ENCODE peak calls at places on chromosomes 13 and 19, in six cellular contexts. One of them, this sample, is unnamed.
A peak's percentile ranks its signal among the peaks of the same experiment; 100 is the strongest.

GRCh38 chr13:35512271-35512920 is 35.9 kb upstream of the MAB21L1 start:
- DNase-seq in SJCRH30: peak; percentile 14
- DNase-seq in cardiac muscle cell: peak; percentile 97
- DNase-seq in AG04449: peak; percentile 52
- DNase-seq in sigmoid colon: peak; percentile 68
- DNase-seq in gastrocnemius medialis: no peak
- DNase-seq in this sample: peak; percentile 94

GRCh38 chr13:99501135-99501951 is at the start of gene TM9SF2:
- DNase-seq in sigmoid colon: peak; percentile 98
- DNase-seq in gastrocnemius medialis: peak; percentile 94
- DNase-seq in cardiac muscle cell: peak; percentile 98
- DNase-seq in SJCRH30: peak; percentile 95
- DNase-seq in AG04449: peak; percentile 77
- DNase-seq in this sample: peak; percentile 91

GRCh38 chr13:113741101-113741731 is 17.8 kb upstream of the TMEM255B start:
- DNase-seq in SJCRH30: no peak
- DNase-seq in gastrocnemius medialis: no peak
- DNase-seq in AG04449: no peak
- DNase-seq in cardiac muscle cell: no peak
- DNase-seq in sigmoid colon: no peak
- DNase-seq in this sample: no peak

GRCh38 chr13:25170554-25171107 is 1.5 kb downstream of the AMER2 start:
- DNase-seq in AG04449: no peak
- DNase-seq in cardiac muscle cell: peak; percentile 4
- DNase-seq in SJCRH30: no peak
- DNase-seq in sigmoid colon: no peak
- DNase-seq in gastrocnemius medialis: no peak
- DNase-seq in this sample: no peak

GRCh38 chr13:44703371-44703770 is 127.2 kb upstream of the TSC22D1 start:
- DNase-seq in gastrocnemius medialis: no peak
- DNase-seq in cardiac muscle cell: peak; percentile 27
- DNase-seq in SJCRH30: no peak
- DNase-seq in AG04449: no peak
- DNase-seq in sigmoid colon: no peak
- DNase-seq in this sample: peak; percentile 49

GRCh38 chr13:44903596-44903995 is 85.7 kb downstream of the NUFIP1 start:
- DNase-seq in sigmoid colon: peak; percentile 93
- DNase-seq in AG04449: no peak
- DNase-seq in gastrocnemius medialis: peak; percentile 81
- DNase-seq in cardiac muscle cell: peak; percentile 95
- DNase-seq in SJCRH30: peak; percentile 83
- DNase-seq in this sample: peak; percentile 93

GRCh38 chr19:41699231-41699967 is 9.0 kb upstream of the CEACAM5 start:
- DNase-seq in cardiac muscle cell: no peak
- DNase-seq in gastrocnemius medialis: no peak
- DNase-seq in sigmoid colon: peak; percentile 52
- DNase-seq in AG04449: no peak
- DNase-seq in SJCRH30: no peak
- DNase-seq in this sample: no peak

GRCh38 chr19:54638683-54639082 is 8.4 kb downstream of the LILRB1 start:
- DNase-seq in gastrocnemius medialis: no peak
- DNase-seq in AG04449: no peak
- DNase-seq in SJCRH30: no peak
- DNase-seq in sigmoid colon: no peak
- DNase-seq in cardiac muscle cell: no peak
- DNase-seq in this sample: no peak

GRCh38 chr19:52991021-52991420 is 22.7 kb upstream of the ERVV-1 start:
- DNase-seq in cardiac muscle cell: peak; percentile 21
- DNase-seq in gastrocnemius medialis: no peak
- DNase-seq in sigmoid colon: no peak
- DNase-seq in AG04449: no peak
- DNase-seq in SJCRH30: no peak
- DNase-seq in this sample: no peak

GRCh38 chr19:12782174-12782423 is 6.7 kb upstream of the HOOK2 start:
- DNase-seq in SJCRH30: no peak
- DNase-seq in cardiac muscle cell: no peak
- DNase-seq in AG04449: no peak
- DNase-seq in sigmoid colon: no peak
- DNase-seq in gastrocnemius medialis: no peak
- DNase-seq in this sample: no peak

GRCh38 chr19:21698215-21698614 is 69.2 kb downstream of the ZNF100 start:
- DNase-seq in gastrocnemius medialis: no peak
- DNase-seq in cardiac muscle cell: peak; percentile 24
- DNase-seq in sigmoid colon: no peak
- DNase-seq in SJCRH30: no peak
- DNase-seq in AG04449: no peak
- DNase-seq in this sample: no peak

GRCh38 chr13:39600766-39601165 is 2.2 kb downstream of the LHFPL6 start:
- DNase-seq in SJCRH30: no peak
- DNase-seq in AG04449: no peak
- DNase-seq in gastrocnemius medialis: no peak
- DNase-seq in sigmoid colon: peak; percentile 68
- DNase-seq in cardiac muscle cell: peak; percentile 27
- DNase-seq in this sample: no peak

GRCh38 chr19:14434543-14435319 is 1.6 kb downstream of the PKN1 start:
- DNase-seq in sigmoid colon: peak; percentile 89
- DNase-seq in cardiac muscle cell: peak; percentile 83
- DNase-seq in AG04449: no peak
- DNase-seq in SJCRH30: no peak
- DNase-seq in gastrocnemius medialis: peak; percentile 10
- DNase-seq in this sample: no peak

GRCh38 chr13:45257638-45258338 is 56.9 kb upstream of the KCTD4 start:
- DNase-seq in cardiac muscle cell: no peak
- DNase-seq in SJCRH30: no peak
- DNase-seq in gastrocnemius medialis: no peak
- DNase-seq in AG04449: no peak
- DNase-seq in sigmoid colon: no peak
- DNase-seq in this sample: no peak

GRCh38 chr13:111399776-111400505 is 79.5 kb downstream of the TEX29 start:
- DNase-seq in gastrocnemius medialis: no peak
- DNase-seq in sigmoid colon: peak; percentile 46
- DNase-seq in SJCRH30: no peak
- DNase-seq in cardiac muscle cell: no peak
- DNase-seq in AG04449: no peak
- DNase-seq in this sample: no peak

GRCh38 chr13:36885901-36886300 is 34.1 kb downstream of the SMAD9 start:
- DNase-seq in sigmoid colon: no peak
- DNase-seq in gastrocnemius medialis: no peak
- DNase-seq in SJCRH30: no peak
- DNase-seq in cardiac muscle cell: no peak
- DNase-seq in AG04449: no peak
- DNase-seq in this sample: no peak

GRCh38 chr19:5484398-5485285 is 29.4 kb downstream of the ZNRF4 start:
- DNase-seq in SJCRH30: no peak
- DNase-seq in cardiac muscle cell: peak; percentile 14
- DNase-seq in AG04449: no peak
- DNase-seq in sigmoid colon: no peak
- DNase-seq in gastrocnemius medialis: no peak
- DNase-seq in this sample: no peak

GRCh38 chr13:91331047-91331915 is 16.2 kb upstream of the MIR17HG start:
- DNase-seq in cardiac muscle cell: no peak
- DNase-seq in sigmoid colon: no peak
- DNase-seq in AG04449: no peak
- DNase-seq in SJCRH30: no peak
- DNase-seq in gastrocnemius medialis: no peak
- DNase-seq in this sample: no peak

GRCh38 chr13:45781553-45782326 is 69.8 kb downstream of the SIAH3 start:
- DNase-seq in cardiac muscle cell: peak; percentile 3
- DNase-seq in sigmoid colon: peak; percentile 69
- DNase-seq in gastrocnemius medialis: no peak
- DNase-seq in SJCRH30: peak; percentile 52
- DNase-seq in AG04449: no peak
- DNase-seq in this sample: no peak

GRCh38 chr19:46944918-46945628 is 74.6 kb upstream of the NPAS1 start:
- DNase-seq in SJCRH30: peak; percentile 89
- DNase-seq in AG04449: no peak
- DNase-seq in cardiac muscle cell: peak; percentile 62
- DNase-seq in sigmoid colon: peak; percentile 75
- DNase-seq in gastrocnemius medialis: peak; percentile 71
- DNase-seq in this sample: no peak

GRCh38 chr19:10863107-10863700 is 8.1 kb upstream of the CARM1 start:
- DNase-seq in sigmoid colon: no peak
- DNase-seq in SJCRH30: peak; percentile 67
- DNase-seq in cardiac muscle cell: peak; percentile 38
- DNase-seq in AG04449: no peak
- DNase-seq in gastrocnemius medialis: no peak
- DNase-seq in this sample: no peak

GRCh38 chr13:92994056-92994455 is 232.6 kb upstream of the GPC6 start:
- DNase-seq in SJCRH30: no peak
- DNase-seq in gastrocnemius medialis: no peak
- DNase-seq in cardiac muscle cell: peak; percentile 12
- DNase-seq in AG04449: no peak
- DNase-seq in sigmoid colon: no peak
- DNase-seq in this sample: peak; percentile 16

GRCh38 chr13:59112375-59112774 is 1051.4 kb downstream of the DIAPH3 start:
- DNase-seq in SJCRH30: peak; percentile 20
- DNase-seq in sigmoid colon: peak; percentile 63
- DNase-seq in AG04449: peak; percentile 93
- DNase-seq in cardiac muscle cell: peak; percentile 98
- DNase-seq in gastrocnemius medialis: no peak
- DNase-seq in this sample: peak; percentile 99

GRCh38 chr19:45597425-45598111 is 4.4 kb downstream of the GPR4 start:
- DNase-seq in gastrocnemius medialis: no peak
- DNase-seq in AG04449: no peak
- DNase-seq in SJCRH30: no peak
- DNase-seq in cardiac muscle cell: no peak
- DNase-seq in sigmoid colon: no peak
- DNase-seq in this sample: no peak
- H3K4me3 ChIP-seq in gastrocnemius medialis: peak overlapping the region; percentile 37
- H3K4me3 ChIP-seq in AG04449: no peak overlapping the region
- H3K4me3 ChIP-seq in SJCRH30: peak overlapping the region; percentile 36
- H3K4me3 ChIP-seq in cardiac muscle cell: no peak overlapping the region
- H3K4me3 ChIP-seq in sigmoid colon: no peak overlapping the region
- H3K4me3 ChIP-seq in this sample: no peak overlapping the region

DNA sequence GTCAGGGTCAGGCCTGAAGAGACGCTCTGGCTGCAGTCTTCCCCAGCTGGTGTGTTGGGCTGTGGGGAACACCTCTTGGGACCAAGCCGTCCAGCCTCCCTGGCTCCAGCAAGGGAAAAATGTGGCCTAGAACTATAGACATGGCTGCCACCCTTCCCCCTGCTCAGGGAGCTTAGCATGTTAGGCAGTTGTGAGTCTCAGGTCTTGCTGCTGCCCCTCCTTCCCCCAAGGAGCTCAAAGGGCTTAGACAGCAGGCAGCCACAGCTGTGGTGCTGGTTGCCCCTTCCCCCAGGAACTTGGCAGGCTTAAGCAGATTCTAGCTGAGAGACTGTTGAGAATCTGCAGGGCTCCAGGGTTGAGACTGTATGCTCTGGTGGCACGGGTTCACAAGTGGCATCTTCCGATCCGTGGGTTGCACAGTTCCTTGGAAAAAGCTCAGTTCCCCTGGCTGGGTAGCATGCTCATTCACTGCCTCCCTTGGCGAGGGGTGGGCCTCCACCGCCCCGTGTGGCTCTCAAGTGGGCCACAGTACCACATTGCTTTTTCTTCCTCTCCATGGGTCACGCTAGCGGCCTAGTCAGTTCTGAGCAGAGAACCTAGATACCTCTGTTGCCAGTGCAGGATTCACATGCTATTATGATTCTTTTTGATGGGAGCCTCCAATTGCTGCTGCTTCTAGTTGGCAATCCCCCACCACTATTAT is 1258.6 kb downstream of the OLFM4 start:
- DNase-seq in cardiac muscle cell: no peak
- DNase-seq in SJCRH30: no peak
- DNase-seq in gastrocnemius medialis: no peak
- DNase-seq in sigmoid colon: no peak
- DNase-seq in AG04449: no peak
- DNase-seq in this sample: no peak
- H3K4me3 ChIP-seq in cardiac muscle cell: no peak overlapping the region
- H3K4me3 ChIP-seq in SJCRH30: no peak overlapping the region
- H3K4me3 ChIP-seq in gastrocnemius medialis: no peak overlapping the region
- H3K4me3 ChIP-seq in sigmoid colon: no peak overlapping the region
- H3K4me3 ChIP-seq in AG04449: no peak overlapping the region
- H3K4me3 ChIP-seq in this sample: no peak overlapping the region

DNA sequence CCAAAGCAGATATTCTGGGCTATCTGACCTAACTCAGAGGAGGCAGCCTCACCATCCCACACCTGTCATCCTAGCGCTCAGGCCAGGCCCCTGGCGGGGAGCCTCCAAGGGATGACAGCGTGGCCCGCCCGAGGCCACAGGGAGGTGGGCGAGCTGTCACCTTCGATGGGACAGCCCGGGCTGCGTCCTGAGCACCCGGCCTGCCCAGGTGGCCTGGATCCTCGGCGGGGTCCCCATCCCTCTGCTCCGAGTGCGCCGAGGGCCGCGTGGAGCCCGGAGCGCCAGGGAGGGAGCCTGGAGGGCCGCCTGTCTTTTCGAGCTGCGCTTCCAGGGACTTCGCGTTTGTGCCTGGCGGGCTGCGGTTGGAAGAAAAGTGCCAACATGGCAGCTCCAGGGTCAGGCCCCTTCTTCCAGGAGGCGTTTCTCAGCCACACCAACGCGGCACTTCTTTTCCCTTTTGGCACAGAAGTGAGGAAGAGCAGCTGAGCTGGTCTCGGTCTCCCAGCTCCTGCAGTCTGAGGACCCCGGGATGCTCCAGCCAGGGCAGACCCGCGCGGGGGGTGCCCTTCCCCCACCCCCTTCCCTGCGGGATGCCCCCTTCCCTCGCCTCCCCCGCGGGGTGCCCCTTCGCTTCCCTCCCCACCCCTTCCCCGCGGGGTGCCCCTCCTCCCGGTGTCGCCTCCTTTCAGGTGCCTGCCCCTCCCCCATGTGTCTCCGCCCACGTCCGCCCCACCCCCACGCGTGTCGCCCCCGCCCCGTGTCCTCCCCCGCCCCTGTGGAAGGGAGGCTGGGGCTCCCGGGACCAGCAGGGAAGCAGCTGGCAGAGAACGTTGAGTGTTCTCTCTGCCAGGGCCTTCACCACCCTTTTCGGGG is 42.3 kb downstream of the GJA3 start:
- DNase-seq in SJCRH30: peak; percentile 64
- DNase-seq in sigmoid colon: peak; percentile 87
- DNase-seq in AG04449: no peak
- DNase-seq in gastrocnemius medialis: no peak
- DNase-seq in cardiac muscle cell: peak; percentile 68
- DNase-seq in this sample: no peak
- H3K4me3 ChIP-seq in SJCRH30: peak overlapping the region; percentile 60
- H3K4me3 ChIP-seq in sigmoid colon: peak overlapping the region; percentile 73
- H3K4me3 ChIP-seq in AG04449: peak overlapping the region; percentile 54
- H3K4me3 ChIP-seq in gastrocnemius medialis: peak overlapping the region; percentile 77
- H3K4me3 ChIP-seq in cardiac muscle cell: peak overlapping the region; percentile 14
- H3K4me3 ChIP-seq in this sample: peak overlapping the region; percentile 46

GRCh38 chr19:34959021-34959420 is 5.0 kb downstream of the ZNF792 start:
- DNase-seq in AG04449: no peak
- DNase-seq in sigmoid colon: no peak
- DNase-seq in gastrocnemius medialis: no peak
- DNase-seq in cardiac muscle cell: no peak
- DNase-seq in SJCRH30: no peak
- DNase-seq in this sample: no peak
- H3K4me3 ChIP-seq in AG04449: no peak overlapping the region
- H3K4me3 ChIP-seq in sigmoid colon: no peak overlapping the region
- H3K4me3 ChIP-seq in gastrocnemius medialis: no peak overlapping the region
- H3K4me3 ChIP-seq in cardiac muscle cell: no peak overlapping the region
- H3K4me3 ChIP-seq in SJCRH30: no peak overlapping the region
- H3K4me3 ChIP-seq in this sample: no peak overlapping the region

GRCh38 chr13:23609414-23610186 is 39.4 kb downstream of the TNFRSF19 start:
- DNase-seq in sigmoid colon: no peak
- DNase-seq in SJCRH30: no peak
- DNase-seq in cardiac muscle cell: peak; percentile 67
- DNase-seq in gastrocnemius medialis: no peak
- DNase-seq in AG04449: no peak
- DNase-seq in this sample: peak; percentile 44
- H3K4me3 ChIP-seq in sigmoid colon: no peak overlapping the region
- H3K4me3 ChIP-seq in SJCRH30: no peak overlapping the region
- H3K4me3 ChIP-seq in cardiac muscle cell: no peak overlapping the region
- H3K4me3 ChIP-seq in gastrocnemius medialis: no peak overlapping the region
- H3K4me3 ChIP-seq in AG04449: peak overlapping the region; percentile 1
- H3K4me3 ChIP-seq in this sample: no peak overlapping the region

GRCh38 chr13:42275098-42275471 is 3.1 kb downstream of the AKAP11 start:
- DNase-seq in AG04449: no peak
- DNase-seq in SJCRH30: no peak
- DNase-seq in cardiac muscle cell: no peak
- DNase-seq in gastrocnemius medialis: no peak
- DNase-seq in sigmoid colon: no peak
- DNase-seq in this sample: no peak
- H3K4me3 ChIP-seq in AG04449: no peak overlapping the region
- H3K4me3 ChIP-seq in SJCRH30: no peak overlapping the region
- H3K4me3 ChIP-seq in cardiac muscle cell: no peak overlapping the region
- H3K4me3 ChIP-seq in gastrocnemius medialis: no peak overlapping the region
- H3K4me3 ChIP-seq in sigmoid colon: no peak overlapping the region
- H3K4me3 ChIP-seq in this sample: no peak overlapping the region